ENCODE peak calls at places on chromosomes 6 and 20, in nine cellular contexts. H is PC-3, L is fibroblast of pulmonary artery, W is astrocyte of the cerebellum, M is colonic mucosa, Z is fibroblast of mammary gland, P is mucosa of descending colon, O is fibroblast of lung, S is fibroblast of the aortic adventitia. U is an unnamed sample.

GRCh38 chr6:3489032-3489757 is 32.3 kb upstream of the SLC22A23 start:
- DNase-seq in H (peak), L (peak), W (peak), M (no peak), Z (peak), P (no peak), O (peak), S (peak), U (no peak)

GRCh38 chr20:62105592-62105991 is 16.7 kb upstream of the LSM14B start:
- DNase-seq in H (no peak), L (no peak), W (no peak), M (no peak), Z (no peak), P (no peak), O (no peak), S (no peak), U (no peak)

GRCh38 chr20:64112691-64113443 is 5.5 kb upstream of the NPBWR2 start:
- DNase-seq in H (no peak), L (no peak), W (no peak), M (no peak), Z (no peak), P (no peak), O (no peak), S (no peak), U (no peak)

GRCh38 chr20:33653900-33654596 is 8.1 kb upstream of the C20orf144 start:
- DNase-seq in H (peak), L (no peak), W (no peak), M (peak), Z (no peak), P (peak), O (no peak), S (no peak), U (no peak)

GRCh38 chr6:170043150-170043819 is 247.6 kb downstream of the DLL1 start:
- DNase-seq in H (no peak), L (no peak), W (no peak), M (no peak), Z (no peak), P (peak), O (no peak), S (no peak), U (no peak)

GRCh38 chr6:16737389-16737788 is 23.9 kb downstream of the ATXN1 start:
- DNase-seq in H (no peak), L (peak), W (no peak), M (no peak), Z (peak), P (no peak), O (peak), S (peak), U (no peak)

GRCh38 chr20:40442181-40442963 is 246.7 kb downstream of the MAFB start:
- DNase-seq in H (no peak), L (peak), W (no peak), M (no peak), Z (peak), P (no peak), O (no peak), S (peak), U (no peak)

GRCh38 chr20:62936996-62937352 is 973 bp upstream of the GID8 start:
- DNase-seq in H (peak), L (peak), W (no peak), M (no peak), Z (peak), P (no peak), O (peak), S (peak), U (no peak)

GRCh38 chr6:148203281-148203925 is 139.2 kb upstream of the SASH1 start:
- DNase-seq in H (no peak), L (peak), W (peak), M (no peak), Z (peak), P (no peak), O (peak), S (no peak), U (no peak)

GRCh38 chr6:39041072-39041471 is 7.5 kb upstream of the GLP1R start:
- DNase-seq in H (no peak), L (no peak), W (no peak), M (no peak), Z (no peak), P (no peak), O (no peak), S (no peak), U (no peak)

GRCh38 chr6:37547564-37548061 is 47.9 kb upstream of the CCDC167 start:
- DNase-seq in H (peak), L (peak), W (peak), M (no peak), Z (peak), P (no peak), O (peak), S (peak), U (peak)

GRCh38 chr20:36307412-36308317 is 1.5 kb downstream of the DLGAP4 start:
- DNase-seq in H (no peak), L (no peak), W (no peak), M (no peak), Z (no peak), P (no peak), O (no peak), S (no peak), U (no peak)

GRCh38 chr6:65045801-65046200 is 661.2 kb downstream of the EYS start:
- DNase-seq in H (no peak), L (no peak), W (no peak), M (no peak), Z (no peak), P (no peak), O (no peak), S (no peak), U (no peak)

GRCh38 chr6:3247255-3248146 is 11.2 kb upstream of the PSMG4 start:
- DNase-seq in H (peak), L (peak), W (peak), M (peak), Z (peak), P (peak), O (peak), S (peak), U (peak)

GRCh38 chr6:3045777-3046176 is 22.5 kb upstream of the RIPK1 start:
- DNase-seq in H (no peak), L (no peak), W (no peak), M (no peak), Z (no peak), P (no peak), O (no peak), S (no peak), U (no peak)

GRCh38 chr6:43878823-43879495 is 108.9 kb downstream of the VEGFA start:
- DNase-seq in H (peak), L (no peak), W (no peak), M (peak), Z (no peak), P (no peak), O (no peak), S (no peak), U (no peak)

GRCh38 chr6:166619912-166620311 is 7.1 kb downstream of the RPS6KA2 start:
- DNase-seq in H (peak), L (peak), W (peak), M (no peak), Z (peak), P (no peak), O (peak), S (peak), U (peak)

GRCh38 chr6:33018904-33019303 is 9.5 kb upstream of the HLA-DOA start:
- DNase-seq in H (no peak), L (peak), W (no peak), M (peak), Z (peak), P (peak), O (no peak), S (peak), U (no peak)

GRCh38 chr6:107402533-107402932 is 56.8 kb downstream of the PDSS2 start:
- DNase-seq in H (no peak), L (no peak), W (no peak), M (no peak), Z (no peak), P (no peak), O (no peak), S (no peak), U (no peak)

GRCh38 chr6:163750436-163751031 is 336.0 kb downstream of the QKI start:
- DNase-seq in H (no peak), L (no peak), W (no peak), M (no peak), Z (no peak), P (no peak), O (no peak), S (no peak), U (no peak)

GRCh38 chr20:33829636-33830035 is 18.5 kb downstream of the CHMP4B start:
- DNase-seq in H (no peak), L (no peak), W (no peak), M (no peak), Z (no peak), P (no peak), O (no peak), S (no peak), U (no peak)

GRCh38 chr6:24743265-24743943 is 24.4 kb upstream of the C6orf62 start:
- DNase-seq in H (peak), L (peak), W (peak), M (no peak), Z (peak), P (no peak), O (peak), S (peak), U (peak)

GRCh38 chr6:42021847-42022754 is 28.2 kb upstream of the TAF8 start:
- DNase-seq in H (no peak), L (no peak), W (no peak), M (no peak), Z (peak), P (no peak), O (no peak), S (peak), U (no peak)

GRCh38 chr20:50340586-50340985 is 150.0 kb downstream of the CEBPB start:
- DNase-seq in H (no peak), L (no peak), W (no peak), M (no peak), Z (no peak), P (no peak), O (no peak), S (no peak), U (no peak)

GRCh38 chr6:75748743-75749538 is at the start of gene MYO6:
- DNase-seq in H (peak), L (peak), W (no peak), M (peak), Z (peak), P (peak), O (peak), S (peak), U (no peak)

GRCh38 chr6:34243131-34243771 is 5.6 kb downstream of the SMIM29 start:
- DNase-seq in H (peak), L (peak), W (no peak), M (no peak), Z (peak), P (no peak), O (peak), S (peak), U (no peak)

GRCh38 chr6:136961848-136962247 is 39.7 kb downstream of the SLC35D3 start:
- DNase-seq in H (no peak), L (no peak), W (no peak), M (peak), Z (no peak), P (no peak), O (no peak), S (no peak), U (no peak)

GRCh38 chr6:39007575-39007974 is 41.0 kb upstream of the GLP1R start:
- DNase-seq in H (no peak), L (no peak), W (no peak), M (no peak), Z (no peak), P (no peak), O (no peak), S (no peak), U (no peak)

GRCh38 chr20:16761305-16761829 is 13.2 kb downstream of the OTOR start:
- DNase-seq in H (peak), L (peak), W (peak), M (peak), Z (peak), P (no peak), O (peak), S (peak), U (peak)

GRCh38 chr20:45752747-45753146 is 30.6 kb downstream of the SPINT4 start:
- DNase-seq in H (no peak), L (no peak), W (no peak), M (no peak), Z (peak), P (no peak), O (peak), S (no peak), U (no peak)
- H3K4me3 ChIP-seq in H (no peak), L (no peak), W (no peak), M (no peak), Z (no peak), P (no peak), O (no peak), S (no peak), U (no peak)

GRCh38 chr20:7937328-7937727 is 2.9 kb downstream of the HAO1 start:
- DNase-seq in H (no peak), L (no peak), W (no peak), M (no peak), Z (no peak), P (no peak), O (no peak), S (no peak), U (no peak)
- TF ChIP-seq CTCF in H (no peak), L (no peak), W (no peak), M (no peak), Z (no peak), P (no peak), O (no peak), S (no peak), U (no peak)

DNA sequence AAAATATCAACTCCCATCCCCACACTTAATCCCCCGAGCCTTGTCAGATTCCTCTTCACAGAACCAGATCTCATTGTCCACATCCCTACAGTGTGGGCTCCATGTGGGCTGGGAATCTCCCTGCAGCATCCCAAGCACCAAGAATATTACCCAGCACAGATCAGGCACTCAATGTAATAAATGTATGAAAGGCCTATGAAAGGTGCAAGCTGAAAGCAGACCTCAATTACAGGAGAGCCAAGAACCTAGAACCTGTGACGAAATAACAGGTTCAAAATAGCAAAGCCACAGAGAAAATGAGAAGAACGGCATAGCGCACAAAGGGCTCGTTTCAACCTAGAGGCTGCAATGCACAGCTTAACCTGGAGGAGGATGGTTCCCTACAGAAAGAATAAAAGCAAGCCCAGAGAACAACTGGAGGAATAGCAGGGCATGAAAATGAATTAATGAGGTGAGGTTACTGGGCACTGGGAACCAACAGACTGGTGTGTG is 3.1 kb downstream of the SLC23A2 start:
- DNase-seq in H (peak), L (no peak), W (no peak), M (no peak), Z (no peak), P (no peak), O (no peak), S (no peak), U (no peak)
- H3K4me3 ChIP-seq in H (no peak), L (no peak), W (no peak), M (no peak), Z (no peak), P (no peak), O (no peak), S (no peak), U (no peak)

GRCh38 chr6:81446509-81446908 is 306.0 kb downstream of the TENT5A start:
- DNase-seq in H (no peak), L (no peak), W (no peak), M (no peak), Z (no peak), P (no peak), O (no peak), S (no peak), U (no peak)

GRCh38 chr6:81451787-81452186 is 300.7 kb downstream of the TENT5A start:
- DNase-seq in H (peak), L (peak), W (peak), M (no peak), Z (peak), P (no peak), O (peak), S (peak), U (peak)

GRCh38 chr6:81450180-81450579 is 302.3 kb downstream of the TENT5A start:
- DNase-seq in H (peak), L (no peak), W (no peak), M (peak), Z (peak), P (no peak), O (peak), S (peak), U (peak)
- TF ChIP-seq CTCF in H (peak), L (no peak), W (no peak), M (no peak), Z (peak), P (no peak), O (no peak), S (no peak), U (peak)